ENCODE peak calls at places on chromosomes 12 and 14, in four cellular contexts. W is OCI-M1; C is activated CD8-positive, alpha-beta memory T cell treated with anti-CD3 and anti-CD28 coated beads for 4 hours; P is omental fat pad. I is an unnamed sample.

GRCh38 chr12:110355080-110355479 is 48.4 kb downstream of the ANAPC7 start:
- DNase-seq in W (peak), C (no peak), P (no peak), I (peak)

GRCh38 chr12:72296389-72296788 is 24.2 kb downstream of the TRHDE start:
- DNase-seq in W (no peak), C (no peak), P (no peak), I (peak)

GRCh38 chr12:7498832-7499231 is 4.7 kb downstream of the CD163 start:
- DNase-seq in W (peak), C (no peak), P (no peak), I (peak)

GRCh38 chr14:104372390-104373054 is 207.0 kb upstream of the C14orf180 start:
- DNase-seq in W (no peak), C (no peak), P (no peak), I (no peak)

GRCh38 chr12:33450480-33450879 is 10.9 kb upstream of the SYT10 start:
- DNase-seq in W (no peak), C (no peak), P (no peak), I (no peak)

GRCh38 chr14:21455592-21455911 is 371 bp downstream of the CHD8 start:
- DNase-seq in W (no peak), C (no peak), P (no peak), I (no peak)

GRCh38 chr12:31570880-31571279 is 20.1 kb downstream of the DENND5B start:
- DNase-seq in W (peak), C (no peak), P (no peak), I (no peak)

GRCh38 chr14:21990116-21990515 is 316.5 kb upstream of the OR4E1 start:
- DNase-seq in W (peak), C (no peak), P (no peak), I (no peak)

GRCh38 chr12:79420146-79420618 is 270.6 kb downstream of the PAWR start:
- DNase-seq in W (peak), C (no peak), P (no peak), I (peak)

I was measured in kidney tubule cell.